ENCODE peak calls at places on chromosome 10, in four cellular contexts. T is A549, S is lower leg skin, A is IMR-90. X is an unnamed sample.

GRCh38 chr10:131448171-131448570 is 136.7 kb upstream of the TCERG1L start:
- DNase-seq in T (no peak), S (peak; percentile 25), A (no peak), X (no peak)

GRCh38 chr10:9853405-9854010 is 1164.2 kb upstream of the CELF2 start:
- DNase-seq in A (no peak), S (no peak), T (no peak), X (no peak)

GRCh38 chr10:132395704-132396494 is 1.1 kb upstream of the PWWP2B start:
- DNase-seq in A (no peak), S (peak; percentile 95), T (no peak), X (no peak)

GRCh38 chr10:101301111-101301731 is 52.7 kb upstream of the BTRC start:
- DNase-seq in T (peak; percentile 60), S (no peak), A (peak; percentile 44), X (no peak)

GRCh38 chr10:85612378-85612775 is 754.2 kb downstream of the GRID1 start:
- DNase-seq in T (no peak), A (no peak), S (peak; percentile 56), X (peak; percentile 26)

GRCh38 chr10:123645615-123646014 is 20.5 kb upstream of the GPR26 start:
- DNase-seq in A (no peak), S (peak; percentile 79), T (no peak), X (no peak)

GRCh38 chr10:49441488-49442476 is 45.9 kb upstream of the DRGX start:
- DNase-seq in A (no peak), S (no peak), T (no peak), X (peak; percentile 35)

GRCh38 chr10:54797636-54798395 is 3.2 kb downstream of the PCDH15 start:
- DNase-seq in A (peak; percentile 4), S (no peak), T (no peak), X (no peak)

GRCh38 chr10:128036746-128037542 is 89.3 kb downstream of the MKI67 start:
- DNase-seq in A (peak; percentile 16), S (no peak), T (no peak), X (no peak)

DNA sequence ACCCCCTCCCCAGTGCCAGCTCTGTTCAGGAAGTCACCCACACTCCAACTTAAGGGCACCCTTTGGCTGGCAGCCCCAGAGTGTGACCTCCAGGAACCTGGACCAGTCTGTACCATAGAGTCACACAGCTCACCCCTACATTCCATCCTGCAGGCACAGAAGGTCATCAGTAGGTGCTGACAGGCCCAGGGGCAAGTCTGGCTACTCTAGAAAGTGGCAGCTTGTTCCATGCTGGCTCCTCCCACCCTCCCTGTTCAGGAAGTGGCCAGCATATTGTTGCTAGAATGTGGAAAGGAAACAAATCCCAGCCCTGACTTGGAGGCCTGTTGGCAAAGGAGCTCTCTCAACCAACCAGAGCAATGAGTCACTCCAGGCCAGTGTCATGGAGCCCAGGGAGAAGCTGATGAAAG is 3.2 kb upstream of the NCOA4 start:
- DNase-seq in T (no peak), S (no peak), A (peak; percentile 83), X (no peak)
- TF ChIP-seq POLR2A in T (no peak), S (no peak), A (no peak), X (no peak)

DNA sequence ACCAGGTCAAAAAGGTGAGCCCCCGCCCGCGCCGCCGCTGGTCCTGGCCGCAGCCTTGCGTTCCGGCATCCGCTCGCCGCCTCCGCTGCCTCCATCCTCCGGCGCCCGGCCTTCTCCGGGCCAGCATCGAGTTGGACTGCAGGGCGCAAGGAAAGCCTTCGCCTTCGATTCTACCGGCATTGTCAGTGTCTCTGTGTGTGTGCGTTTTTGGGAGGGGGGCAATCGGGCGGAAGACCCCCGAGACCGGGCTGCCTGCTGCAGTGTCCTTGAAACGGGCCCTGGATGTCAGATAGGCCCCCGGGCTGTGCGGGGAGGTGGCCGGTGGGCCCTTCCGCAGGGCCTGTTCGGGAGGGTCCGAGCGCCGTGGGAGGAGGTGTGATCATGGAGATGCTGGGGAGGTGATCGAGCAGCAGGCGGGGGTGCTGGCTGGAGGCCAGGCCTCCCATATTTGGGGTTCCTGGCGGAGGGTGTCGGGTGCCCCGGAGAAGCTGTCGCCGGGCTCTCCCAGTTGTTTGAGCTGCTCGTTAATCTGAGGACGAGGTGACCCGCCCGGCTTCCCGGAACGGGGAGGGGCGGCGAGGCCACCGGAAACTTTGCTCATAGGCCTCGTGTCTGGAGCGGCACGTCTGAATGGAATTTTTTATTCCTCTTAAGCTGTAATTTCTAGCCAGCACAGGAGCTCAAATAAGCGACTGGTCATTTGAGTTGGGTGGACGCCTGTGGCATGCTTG is 40.9 kb downstream of the HK1 start:
- DNase-seq in S (peak; percentile 97), T (peak; percentile 38), A (peak; percentile 53), X (peak; percentile 51)
- TF ChIP-seq POLR2A in S (no peak), T (no peak), A (peak; percentile 17), X (no peak)

DNA sequence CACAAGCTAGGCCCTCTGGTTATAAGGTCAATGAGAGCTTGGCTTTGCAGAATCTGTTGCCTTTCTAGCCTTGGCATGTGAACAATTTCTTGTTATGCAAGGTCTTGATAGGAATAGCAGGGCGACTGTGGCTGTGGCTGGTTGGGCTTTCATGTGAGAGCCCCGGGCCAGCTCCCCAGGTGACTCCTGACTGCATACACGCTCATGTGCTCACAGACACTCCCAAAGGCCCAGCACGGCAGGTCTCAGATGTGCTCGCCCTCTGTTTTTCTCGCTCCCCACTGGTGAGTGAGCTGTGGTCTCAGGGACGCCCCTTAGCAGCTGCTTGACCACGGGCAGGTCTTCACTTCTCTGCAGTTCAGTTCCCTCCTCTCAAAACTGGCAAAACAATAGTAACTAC is 37.1 kb upstream of the ZNF32 start:
- DNase-seq in S (peak; percentile 85), T (no peak), A (no peak), X (no peak)
- TF ChIP-seq POLR2A in S (no peak), T (no peak), A (no peak), X (no peak)

DNA sequence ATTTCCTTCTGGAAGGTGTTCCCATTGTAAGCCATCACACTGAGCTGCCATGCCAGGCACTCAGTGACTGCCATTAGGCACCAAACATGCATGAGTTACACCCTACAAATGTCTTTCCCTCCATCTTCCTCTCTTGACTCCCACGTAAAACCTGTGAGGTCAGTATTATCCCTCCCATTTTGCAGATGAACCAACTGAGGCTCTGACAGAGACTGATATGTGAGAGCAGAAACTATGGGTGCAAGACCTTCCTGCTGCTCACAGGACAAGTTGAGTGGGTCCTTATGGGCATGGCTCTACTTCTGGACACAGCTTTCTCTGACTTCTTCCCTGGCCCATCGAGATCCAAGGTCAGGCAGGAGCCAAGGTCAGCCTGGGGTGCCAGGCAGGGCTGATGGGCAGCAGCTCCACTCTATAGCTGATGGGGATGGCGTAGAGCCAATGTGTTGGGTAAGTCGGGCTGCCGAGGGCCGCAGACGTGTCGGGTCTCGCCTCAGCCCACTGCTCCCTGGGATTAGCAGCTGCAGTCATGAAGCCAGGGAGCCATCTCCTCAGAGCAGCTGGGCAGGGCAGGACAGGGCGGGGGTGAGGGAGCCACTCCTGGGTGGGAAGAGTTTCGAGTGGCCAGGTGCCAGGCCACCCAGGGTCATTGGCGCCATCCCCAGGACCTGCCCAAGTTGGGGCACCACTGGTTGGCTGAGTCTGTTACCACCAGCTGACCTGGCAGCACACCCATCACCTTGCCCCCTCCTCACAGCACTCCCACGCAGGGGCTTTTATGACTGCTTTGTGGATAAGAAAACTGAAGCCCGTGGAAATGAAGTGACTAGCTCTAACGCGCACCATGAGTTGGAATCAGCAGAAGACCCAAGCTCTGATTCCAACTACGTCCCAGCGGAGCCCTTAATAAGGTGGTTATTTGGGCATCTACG is 117.8 kb upstream of the ZMIZ1 start:
- DNase-seq in A (no peak), S (no peak), T (no peak), X (no peak)
- TF ChIP-seq POLR2A in A (no peak), S (no peak), T (no peak), X (no peak)

DNA sequence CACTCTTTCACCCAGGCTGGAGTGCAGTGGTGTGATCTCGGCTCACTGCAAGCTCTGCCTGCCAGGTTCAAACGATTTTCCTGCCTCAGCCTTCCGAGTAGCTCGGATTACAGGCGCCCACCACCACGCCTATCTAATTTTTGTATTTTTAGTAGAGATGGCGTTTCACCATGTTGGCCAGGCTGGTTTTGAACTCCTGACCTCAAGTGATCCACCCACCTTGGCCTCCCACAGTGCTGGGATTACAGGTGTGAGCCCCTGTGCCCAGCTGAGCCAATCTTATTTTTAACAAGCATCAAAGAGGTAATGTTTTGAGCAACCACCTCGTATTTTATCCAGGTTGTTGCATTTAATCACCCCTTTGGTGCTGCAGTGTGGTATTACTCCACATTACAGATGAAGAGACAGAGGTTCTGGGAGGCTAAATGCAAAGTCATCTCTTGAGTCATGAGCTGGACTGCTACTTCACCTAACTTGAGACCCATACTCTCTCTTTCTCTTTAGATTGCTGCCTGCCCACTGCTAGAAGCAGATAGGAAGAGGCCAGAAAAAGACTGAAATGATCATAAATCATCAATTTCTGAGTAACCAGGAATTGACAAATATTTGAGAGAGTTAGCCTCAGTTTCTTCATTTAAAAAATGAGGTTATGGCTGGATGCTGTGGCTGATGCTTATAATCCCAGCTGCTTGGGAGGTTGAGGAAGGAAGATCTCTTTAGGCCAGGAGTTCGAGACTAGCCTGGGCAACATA is 116.2 kb downstream of the CAMK1D start:
- DNase-seq in A (peak; percentile 26), T (no peak), S (no peak), X (no peak)
- TF ChIP-seq POLR2A in A (no peak), T (no peak), S (no peak), X (no peak)

GRCh38 chr10:63489838-63490237 is 24.1 kb upstream of the JMJD1C start:
- DNase-seq in A (no peak), S (no peak), T (no peak), X (no peak)
- TF ChIP-seq POLR2A in A (no peak), S (no peak), T (no peak), X (no peak)

DNA sequence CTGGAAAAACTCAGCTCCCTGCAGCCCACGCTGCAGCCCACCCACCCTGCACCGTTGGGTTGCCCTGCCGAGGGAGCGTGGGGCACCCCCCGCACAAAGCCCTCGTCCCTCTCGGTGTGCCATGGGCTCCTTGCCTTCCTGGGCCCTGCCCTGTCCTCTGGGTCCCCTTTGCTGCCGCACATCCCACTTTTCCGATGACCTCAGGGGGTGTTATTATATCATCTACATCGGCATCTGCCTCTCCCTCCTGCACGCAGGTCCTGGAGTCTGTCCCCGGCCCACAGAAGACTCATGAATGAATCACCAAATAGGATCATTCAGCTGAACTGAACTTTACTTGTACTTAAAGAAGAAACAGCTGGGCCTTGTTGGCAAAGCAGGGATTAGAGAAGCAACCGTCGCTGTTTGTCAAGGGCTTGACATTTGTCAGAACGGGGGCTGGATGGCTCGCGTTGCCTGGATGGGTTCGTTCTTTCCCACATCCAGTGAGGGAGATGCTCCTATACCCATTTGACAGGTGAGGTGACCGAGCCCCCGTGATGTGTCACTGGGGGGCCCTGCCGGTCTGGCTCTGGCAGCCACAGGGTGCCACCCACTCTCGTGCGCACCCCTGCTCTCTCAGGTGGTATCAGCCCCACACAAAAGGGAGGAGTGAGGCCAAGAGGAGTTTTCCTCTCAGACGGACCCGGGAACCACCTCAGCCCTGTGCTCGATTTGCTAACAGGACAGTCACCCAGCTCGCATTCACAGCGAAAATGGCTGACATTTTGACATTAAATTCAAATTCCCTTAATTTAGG is 58.6 kb upstream of the EBF3 start:
- DNase-seq in T (no peak), S (peak; percentile 83), A (peak; percentile 85), X (no peak)
- TF ChIP-seq POLR2A in T (no peak), S (no peak), A (no peak), X (no peak)

GRCh38 chr10:17229016-17229716 is 1.1 kb downstream of the VIM start:
- DNase-seq in S (peak; percentile 98), A (peak; percentile 89), T (peak; percentile 85), X (no peak)
- TF ChIP-seq POLR2A in S (no peak), A (peak; percentile 98), T (peak; percentile 99), X (peak; percentile 36)

DNA sequence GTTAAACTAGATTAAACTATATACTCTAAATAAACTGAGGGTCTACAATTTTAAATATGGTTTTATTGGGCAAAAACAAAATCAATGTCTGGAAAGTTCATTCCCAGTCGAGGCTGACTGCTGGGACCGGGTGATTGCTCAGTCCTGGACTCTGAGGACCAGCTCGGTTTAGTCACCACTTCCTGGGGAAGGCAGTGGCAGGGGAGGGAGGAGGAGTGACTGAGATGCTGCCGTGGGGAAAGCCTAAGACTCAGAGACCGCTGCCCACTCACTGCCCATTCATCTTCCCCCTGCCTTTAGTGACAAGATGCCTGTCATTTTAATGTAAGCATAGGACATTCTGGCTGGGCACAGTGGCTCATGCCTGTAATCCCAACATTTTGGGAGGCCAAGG is 29.0 kb downstream of the ATOH7 start:
- DNase-seq in A (peak; percentile 78), T (no peak), S (no peak), X (no peak)
- TF ChIP-seq POLR2A in A (no peak), T (no peak), S (no peak), X (no peak)

X was measured in GM12891.